ENCODE peak calls at places on chromosomes 4 and X, in seven cellular contexts. E is small intestine, N is tibial artery, Q is esophagus squamous epithelium, X is RWPE2, D is OCI-LY7, I is left ventricle myocardium inferior. Z is an unnamed sample.

GRCh38 chr4:132108784-132109183 is 1040.3 kb upstream of the PCDH10 start:
- DNase-seq in E (no peak), N (no peak), Q (no peak), X (no peak), D (no peak), I (no peak), Z (no peak)

GRCh38 chr4:51942108-51942832 is 77.9 kb downstream of the LRRC66 start:
- DNase-seq in E (no peak), N (no peak), Q (no peak), X (no peak), D (no peak), I (no peak), Z (no peak)

GRCh38 chr4:1775731-1776500 is 17.2 kb upstream of the FGFR3 start:
- DNase-seq in E (no peak), N (no peak), Q (no peak), X (no peak), D (peak; percentile 30), I (no peak), Z (no peak)

GRCh38 chrX:13007519-13008188 is 32.7 kb downstream of the TMSB4X start:
- DNase-seq in E (no peak), N (no peak), Q (no peak), X (no peak), D (no peak), I (no peak), Z (no peak)

GRCh38 chrX:17706676-17707075 is 30.6 kb upstream of the SCML1 start:
- DNase-seq in E (no peak), N (no peak), Q (no peak), X (no peak), D (no peak), I (no peak), Z (peak; percentile 60)

GRCh38 chrX:66633541-66633940 is 5.3 kb downstream of the EDA2R start:
- DNase-seq in E (no peak), N (no peak), Q (no peak), X (no peak), D (no peak), I (no peak), Z (no peak)

GRCh38 chrX:109658391-109658790 is 33.4 kb upstream of the KCNE5 start:
- DNase-seq in E (no peak), N (no peak), Q (no peak), X (no peak), D (no peak), I (no peak), Z (no peak)

GRCh38 chrX:129043138-129043537 is 480.2 kb downstream of the SMARCA1 start:
- DNase-seq in E (no peak), N (no peak), Q (no peak), X (no peak), D (no peak), I (no peak), Z (no peak)

GRCh38 chrX:120087289-120088017 is 10.0 kb upstream of the RHOXF2B start:
- DNase-seq in E (no peak), N (no peak), Q (no peak), X (no peak), D (no peak), I (no peak), Z (no peak)

GRCh38 chr4:60656171-60656570 is 544.0 kb upstream of the ADGRL3 start:
- DNase-seq in E (no peak), N (no peak), Q (no peak), X (no peak), D (no peak), I (no peak), Z (no peak)

GRCh38 chr4:162852642-162853041 is 314.0 kb downstream of the NAF1 start:
- DNase-seq in E (no peak), N (no peak), Q (no peak), X (no peak), D (no peak), I (no peak), Z (no peak)

GRCh38 chr4:159046683-159047082 is 56.2 kb upstream of the RAPGEF2 start:
- DNase-seq in E (peak; percentile 91), N (no peak), Q (no peak), X (no peak), D (no peak), I (no peak), Z (no peak)

GRCh38 chrX:80229626-80230025 is 190.6 kb upstream of the TENT5D start:
- DNase-seq in E (no peak), N (no peak), Q (no peak), X (no peak), D (no peak), I (no peak), Z (no peak)
- H3K9me3 ChIP-seq in E (no peaks in the 10 kb centered on the region), N (no peaks in the 10 kb centered on the region), Q (no peaks in the 10 kb centered on the region), X (no peaks in the 10 kb centered on the region), D (no peaks in the 10 kb centered on the region), I (no peaks in the 10 kb centered on the region), Z (no peaks in the 10 kb centered on the region)

GRCh38 chr4:82864336-82865001 is 26.5 kb downstream of the SEC31A start:
- DNase-seq in E (no peak), N (no peak), Q (no peak), X (no peak), D (no peak), I (no peak), Z (no peak)
- H3K27ac ChIP-seq in E (no peak overlapping the region), N (no peak overlapping the region), Q (peak overlapping the region; percentile 82), X (peak overlapping the region; percentile 69), D (no peak overlapping the region), I (no peak overlapping the region), Z (no peak overlapping the region)

GRCh38 chrX:101079736-101080135 is 1.1 kb downstream of the TMEM35A start:
- DNase-seq in E (no peak), N (no peak), Q (no peak), X (no peak), D (no peak), I (no peak), Z (no peak)
- H3K4me3 ChIP-seq in E (no peak overlapping the region), N (peak overlapping the region; percentile 58), Q (peak overlapping the region; percentile 31), X (no peak overlapping the region), D (no peak overlapping the region), I (peak overlapping the region; percentile 52), Z (peak overlapping the region; percentile 73)

DNA sequence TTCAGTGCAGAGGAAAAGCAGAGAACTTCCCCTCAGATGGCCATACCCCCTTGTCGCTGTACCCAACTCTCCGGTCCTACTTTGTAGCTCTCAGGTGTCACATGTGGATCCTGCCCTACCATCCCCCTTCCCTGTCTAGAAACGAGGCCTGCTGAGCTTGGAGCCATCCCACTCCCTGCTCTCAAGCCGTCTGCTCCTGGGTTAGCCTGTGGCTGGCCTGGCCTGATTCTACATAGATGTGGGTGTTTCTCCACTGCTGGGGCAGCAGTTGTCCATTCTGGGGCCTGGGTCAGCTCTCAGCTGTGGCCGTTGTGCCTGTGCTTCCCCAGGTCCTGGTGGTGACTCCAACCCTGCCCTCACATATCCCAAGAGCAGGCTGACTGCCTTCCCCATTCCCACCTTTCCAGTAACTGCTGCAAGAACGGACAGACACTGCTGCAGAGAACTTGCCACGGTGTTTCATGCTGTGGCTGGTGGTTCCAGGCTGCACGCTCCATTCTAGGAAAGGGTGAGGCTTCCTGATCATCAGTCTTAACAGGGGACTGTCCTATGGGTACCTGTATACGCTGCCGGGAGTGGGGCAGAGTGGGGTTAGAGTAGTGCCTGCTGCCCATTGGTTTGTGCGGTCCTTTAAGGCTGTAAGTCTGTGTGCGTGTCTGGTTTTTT is 3.6 kb downstream of the IL9R start:
- DNase-seq in E (no peak), N (no peak), Q (no peak), X (no peak), D (no peak), I (no peak), Z (no peak)
- H3K9me3 ChIP-seq in E (no peaks in the 10 kb centered on the region), N (no peaks in the 10 kb centered on the region), Q (no peaks in the 10 kb centered on the region), X (no peaks in the 10 kb centered on the region), D (no peaks in the 10 kb centered on the region), I (no peaks in the 10 kb centered on the region), Z (peaks cover 66% of the 10 kb centered on the region)

GRCh38 chr4:184804621-184805020 is 21.1 kb downstream of the ACSL1 start:
- DNase-seq in E (no peak), N (no peak), Q (no peak), X (no peak), D (no peak), I (no peak), Z (no peak)
- H3K27ac ChIP-seq in E (no peak overlapping the region), N (no peak overlapping the region), Q (peak overlapping the region; percentile 84), X (no peak overlapping the region), D (no peak overlapping the region), I (peak overlapping the region; percentile 95), Z (no peak overlapping the region)

GRCh38 chr4:125187621-125188176 is 127.1 kb upstream of the FAT4 start:
- DNase-seq in E (no peak), N (no peak), Q (no peak), X (no peak), D (no peak), I (peak; percentile 19), Z (no peak)
- H3K4me3 ChIP-seq in E (no peak overlapping the region), N (no peak overlapping the region), Q (no peak overlapping the region), X (no peak overlapping the region), D (no peak overlapping the region), I (no peak overlapping the region), Z (no peak overlapping the region)

GRCh38 chr4:44071959-44072955 is 376.4 kb downstream of the KCTD8 start:
- DNase-seq in E (no peak), N (no peak), Q (no peak), X (no peak), D (no peak), I (no peak), Z (no peak)
- H3K9me3 ChIP-seq in E (peaks cover 1% of the 10 kb centered on the region), N (no peaks in the 10 kb centered on the region), Q (no peaks in the 10 kb centered on the region), X (no peaks in the 10 kb centered on the region), D (no peaks in the 10 kb centered on the region), I (no peaks in the 10 kb centered on the region), Z (peaks cover 20% of the 10 kb centered on the region)

GRCh38 chr4:24472514-24473308 is 111.6 kb downstream of the DHX15 start:
- DNase-seq in E (peak; percentile 25), N (peak; percentile 82), Q (peak; percentile 16), X (peak; percentile 71), D (peak; percentile 61), I (peak; percentile 87), Z (no peak)
- H3K27ac ChIP-seq in E (no peak overlapping the region), N (peak overlapping the region; percentile 41), Q (peak overlapping the region; percentile 77), X (no peak overlapping the region), D (no peak overlapping the region), I (peak overlapping the region; percentile 80), Z (no peak overlapping the region)

Z was measured in AG04450.